ENCODE peak calls at places on chromosomes 2 and 18, in ten cellular contexts. B is mesendoderm, Y is left lung, S is testis, L is fibroblast of lung, R is uterus, G is neural progenitor cell, X is K562, M is heart right ventricle, J is hepatocyte. U is an unnamed sample. For H3K4me1, the result is how much of the 10 kb centered on the place peaks cover.

GRCh38 chr2:241601841-241602240 is 35.1 kb downstream of the THAP4 start:
- DNase-seq in S (no peak), J (no peak), B (no peak), X (no peak), G (no peak), L (no peak), Y (no peak), M (no peak), R (no peak), U (no peak)

GRCh38 chr2:157327621-157328102 is 2.0 kb upstream of the ERMN start:
- DNase-seq in S (peak), R (peak), G (peak), B (peak), Y (peak), L (peak), J (peak), M (peak), X (peak), U (peak)

GRCh38 chr18:46660955-46661749 is 4.1 kb upstream of the LOXHD1 start:
- DNase-seq in R (no peak), M (no peak), B (peak), G (peak), Y (no peak), J (peak), L (peak), X (no peak), S (peak), U (no peak)

GRCh38 chr2:240983996-240984498 is 14.4 kb upstream of the SNED1 start:
- DNase-seq in L (no peak), Y (peak), R (peak), X (no peak), M (no peak), G (no peak), B (no peak), S (peak), J (no peak), U (peak)

GRCh38 chr2:7857904-7858303 is 824.0 kb upstream of the ID2 start:
- DNase-seq in M (no peak), B (no peak), X (no peak), S (no peak), G (no peak), J (no peak), R (no peak), L (no peak), Y (no peak), U (no peak)

GRCh38 chr2:133264951-133265949 is 303.0 kb downstream of the NCKAP5 start:
- DNase-seq in X (no peak), S (peak), B (peak), R (no peak), M (peak), Y (peak), J (peak), L (no peak), G (peak), U (no peak)

GRCh38 chr2:138059487-138059886 is 95.2 kb downstream of the HNMT start:
- DNase-seq in G (no peak), J (no peak), X (no peak), B (no peak), S (no peak), L (peak), M (no peak), Y (no peak), R (no peak), U (no peak)

GRCh38 chr18:79396431-79397287 is 929 bp downstream of the NFATC1 start:
- DNase-seq in R (peak), Y (peak), X (no peak), G (peak), M (peak), B (peak), J (peak), L (peak), S (no peak), U (no peak)

GRCh38 chr18:27608742-27609141 is 423.6 kb upstream of the CHST9 start:
- DNase-seq in Y (no peak), G (no peak), R (no peak), L (no peak), B (no peak), S (no peak), X (no peak), J (no peak), M (no peak), U (no peak)

GRCh38 chr18:11927497-11927896 is 19.4 kb upstream of the MPPE1 start:
- DNase-seq in Y (no peak), L (no peak), B (peak), S (no peak), R (no peak), M (no peak), J (no peak), G (no peak), X (no peak), U (no peak)

GRCh38 chr2:207725815-207726578 is 14.6 kb downstream of the CCNYL1 start:
- DNase-seq in Y (no peak), J (no peak), M (no peak), L (no peak), X (no peak), G (no peak), B (no peak), S (no peak), R (no peak), U (no peak)

GRCh38 chr2:2528801-2529200 is 197.7 kb upstream of the MYT1L start:
- DNase-seq in J (no peak), M (no peak), B (no peak), R (no peak), Y (no peak), X (no peak), S (no peak), G (no peak), L (no peak), U (no peak)

GRCh38 chr2:46460241-46460921 is 19.0 kb upstream of the TMEM247 start:
- DNase-seq in X (no peak), B (no peak), L (peak), S (peak), J (no peak), G (no peak), M (peak), Y (no peak), R (no peak), U (peak)

GRCh38 chr18:23108496-23108895 is 26.8 kb upstream of the CABLES1 start:
- DNase-seq in S (no peak), B (no peak), X (no peak), G (no peak), L (no peak), M (no peak), J (no peak), R (no peak), Y (no peak), U (no peak)

GRCh38 chr2:47214990-47215389 is 59.9 kb upstream of the STPG4 start:
- DNase-seq in M (no peak), X (no peak), S (no peak), R (no peak), Y (no peak), B (no peak), G (no peak), J (peak), L (no peak), U (no peak)

GRCh38 chr2:29254-29653 is 17.1 kb downstream of the FAM110C start:
- DNase-seq in S (no peak), J (no peak), Y (no peak), G (no peak), B (no peak), X (no peak), L (no peak), R (no peak), M (no peak), U (no peak)

GRCh38 chr2:238582159-238582558 is 155.4 kb downstream of the ASB1 start:
- DNase-seq in B (no peak), M (no peak), S (no peak), L (no peak), R (no peak), Y (no peak), J (no peak), X (no peak), G (no peak), U (no peak)

GRCh38 chr2:168089200-168089599 is 158.2 kb downstream of the STK39 start:
- DNase-seq in X (no peak), J (no peak), L (no peak), G (no peak), R (no peak), B (no peak), Y (no peak), S (no peak), M (no peak), U (no peak)

GRCh38 chr2:36547906-36548305 is 50.1 kb downstream of the FEZ2 start:
- DNase-seq in M (no peak), Y (no peak), X (no peak), R (no peak), S (no peak), J (no peak), B (no peak), L (no peak), G (no peak), U (no peak)

GRCh38 chr2:191907545-191907944 is 60.7 kb upstream of the CAVIN2 start:
- DNase-seq in X (no peak), R (no peak), G (no peak), B (peak), L (no peak), J (no peak), Y (no peak), M (peak), S (no peak), U (no peak)

GRCh38 chr2:82023710-82024109 is 1719.2 kb upstream of the LRRTM1 start:
- DNase-seq in B (peak), G (no peak), L (no peak), J (peak), Y (no peak), X (no peak), S (no peak), M (no peak), R (no peak), U (no peak)

GRCh38 chr2:63698825-63699548 is 110.2 kb downstream of the MDH1 start:
- DNase-seq in J (peak), L (peak), Y (peak), M (peak), G (peak), R (peak), X (no peak), B (peak), S (peak), U (peak)

GRCh38 chr2:162317910-162318279 is 589 bp downstream of the IFIH1 start:
- DNase-seq in R (peak), J (peak), B (peak), M (no peak), G (no peak), X (no peak), S (peak), Y (peak), L (no peak), U (no peak)

GRCh38 chr2:185771396-185771795 is 32.8 kb downstream of the FSIP2 start:
- DNase-seq in X (no peak), G (no peak), M (no peak), J (no peak), L (no peak), S (no peak), B (peak), Y (no peak), R (no peak), U (no peak)

GRCh38 chr2:156021326-156022040 is 311.0 kb downstream of the NR4A2 start:
- DNase-seq in Y (no peak), M (no peak), S (peak), X (no peak), L (no peak), B (peak), R (no peak), J (no peak), G (peak), U (no peak)

GRCh38 chr18:68532328-68532885 is 182.5 kb downstream of the TMX3 start:
- DNase-seq in G (peak), L (no peak), Y (no peak), R (no peak), X (no peak), M (no peak), B (no peak), J (no peak), S (no peak), U (no peak)

GRCh38 chr2:109369671-109370191 is 240.7 kb downstream of the SH3RF3 start:
- DNase-seq in S (no peak), M (no peak), L (no peak), J (no peak), R (peak), Y (peak), X (no peak), B (no peak), G (no peak), U (no peak)

GRCh38 chr2:80374105-80374504 is 69.6 kb upstream of the LRRTM1 start:
- DNase-seq in B (no peak), Y (no peak), L (no peak), J (no peak), S (no peak), X (no peak), M (no peak), R (no peak), G (no peak), U (no peak)

GRCh38 chr2:146003337-146003736 is 1483.4 kb upstream of the ZEB2 start:
- DNase-seq in B (peak), L (no peak), M (no peak), R (no peak), J (no peak), G (no peak), S (peak), X (no peak), Y (no peak), U (no peak)

GRCh38 chr2:202299712-202300111 is 34.1 kb downstream of the NOP58 start:
- DNase-seq in M (no peak), L (no peak), S (no peak), Y (no peak), X (no peak), G (no peak), J (no peak), R (no peak), B (no peak), U (no peak)

GRCh38 chr2:27191107-27191829 is 20.6 kb upstream of the ATRAID start:
- DNase-seq in L (peak), X (peak), B (peak), G (peak), S (peak), Y (no peak), R (peak), J (peak), M (peak), U (no peak)

GRCh38 chr2:68606759-68607158 is 36.6 kb upstream of the PROKR1 start:
- DNase-seq in S (no peak), R (no peak), X (no peak), J (no peak), B (no peak), Y (no peak), L (no peak), M (no peak), G (no peak), U (no peak)

GRCh38 chr18:62999392-62999791 is 284.1 kb downstream of the PHLPP1 start:
- DNase-seq in G (no peak), L (peak), B (no peak), M (peak), R (peak), J (no peak), X (no peak), S (peak), Y (peak), U (peak)

GRCh38 chr18:11108956-11109355 is 40.4 kb downstream of the PIEZO2 start:
- DNase-seq in S (no peak), Y (no peak), X (no peak), M (no peak), B (no peak), J (no peak), G (no peak), L (no peak), R (no peak), U (no peak)

GRCh38 chr2:64978514-64979268 is 10.5 kb upstream of the SLC1A4 start:
- DNase-seq in G (no peak), X (no peak), R (no peak), J (no peak), L (no peak), M (no peak), S (no peak), B (peak), Y (no peak), U (no peak)
- H3K4me1 ChIP-seq in G (under half), X (under half), R (under half), J (under half), L (under half), M (under half), S (under half), B (under half), Y (under half), U (under half)

GRCh38 chr2:120544522-120544921 is 191.1 kb upstream of the GLI2 start:
- DNase-seq in Y (no peak), B (no peak), X (no peak), S (no peak), L (no peak), M (no peak), G (no peak), J (no peak), R (no peak), U (no peak)
- H3K4me1 ChIP-seq in Y (under half), B (under half), X (under half), S (under half), L (under half), M (under half), G (under half), J (under half), R (under half), U (under half)

GRCh38 chr2:101788565-101788964 is 91.1 kb downstream of the MAP4K4 start:
- DNase-seq in X (no peak), G (no peak), B (no peak), S (no peak), J (no peak), L (peak), R (no peak), Y (no peak), M (no peak), U (no peak)

GRCh38 chr2:101790856-101791255 is 93.3 kb downstream of the MAP4K4 start:
- DNase-seq in X (no peak), G (no peak), R (peak), S (no peak), B (no peak), L (peak), J (no peak), M (peak), Y (no peak), U (no peak)

GRCh38 chr2:101790416-101790815 is 92.9 kb downstream of the MAP4K4 start:
- DNase-seq in R (no peak), B (no peak), X (no peak), G (no peak), L (peak), S (no peak), Y (no peak), J (no peak), M (no peak), U (no peak)

GRCh38 chr2:101787097-101787496 is 89.6 kb downstream of the MAP4K4 start:
- DNase-seq in S (no peak), X (no peak), L (no peak), Y (no peak), G (no peak), R (no peak), M (no peak), B (no peak), J (no peak), U (no peak)

DNA sequence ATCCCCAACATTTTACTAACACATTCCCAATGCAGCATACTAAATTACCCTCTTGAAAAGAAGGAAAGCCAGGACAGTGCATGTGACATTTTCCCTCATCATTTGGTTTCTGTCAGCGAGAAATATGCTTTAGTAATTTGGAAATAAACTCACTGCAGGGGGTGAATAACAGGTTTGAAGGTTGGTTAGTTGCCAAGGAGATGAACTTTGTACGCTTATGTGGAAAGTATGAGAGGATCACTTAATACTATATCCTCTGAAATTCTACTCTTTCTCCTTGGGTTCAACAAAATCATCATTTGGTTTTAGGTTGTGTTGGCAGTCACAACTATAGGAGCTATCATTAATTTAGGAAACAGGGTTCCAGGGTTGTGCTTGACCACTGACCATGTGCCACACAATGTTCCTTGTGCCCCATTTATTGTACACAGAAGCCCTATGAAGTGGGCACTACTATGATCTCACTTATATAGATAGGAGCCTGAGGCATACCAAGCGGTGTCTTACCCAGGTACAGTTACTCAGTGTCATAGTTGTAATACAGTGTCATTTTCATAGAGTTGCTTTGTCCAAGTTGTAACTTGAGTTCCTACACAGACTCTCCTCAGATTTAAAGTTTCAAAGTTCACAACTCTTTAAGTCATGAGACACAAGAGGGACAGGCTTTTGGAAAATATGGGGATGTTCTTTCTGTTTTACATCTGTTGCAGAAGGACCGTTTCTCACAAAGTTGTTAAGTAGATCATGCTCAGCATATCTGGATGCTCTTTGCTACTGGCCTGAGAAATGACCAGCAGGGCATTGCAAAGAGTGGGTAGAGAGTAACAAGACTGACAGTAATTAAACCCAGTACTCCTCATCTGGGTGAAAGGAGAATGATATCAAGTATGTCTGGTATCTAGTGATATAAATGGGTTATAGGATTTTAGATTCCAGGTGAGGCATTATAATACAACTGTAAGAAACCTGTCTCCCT is 91.8 kb downstream of the MAP4K4 start:
- DNase-seq in S (no peak), B (no peak), L (no peak), Y (no peak), M (no peak), J (peak), R (no peak), X (no peak), G (no peak), U (no peak)
- H3K4me1 ChIP-seq in S (under half), B (under half), L (under half), Y (under half), M (half or more), J (under half), R (under half), X (under half), G (under half), U (under half)

GRCh38 chr18:26536032-26536431 is 12.3 kb downstream of the KCTD1 start:
- DNase-seq in R (no peak), J (no peak), S (no peak), B (peak), L (no peak), X (no peak), G (no peak), M (no peak), Y (no peak), U (no peak)
- H3K4me1 ChIP-seq in R (under half), J (under half), S (under half), B (under half), L (under half), X (under half), G (under half), M (under half), Y (under half), U (under half)

DNA sequence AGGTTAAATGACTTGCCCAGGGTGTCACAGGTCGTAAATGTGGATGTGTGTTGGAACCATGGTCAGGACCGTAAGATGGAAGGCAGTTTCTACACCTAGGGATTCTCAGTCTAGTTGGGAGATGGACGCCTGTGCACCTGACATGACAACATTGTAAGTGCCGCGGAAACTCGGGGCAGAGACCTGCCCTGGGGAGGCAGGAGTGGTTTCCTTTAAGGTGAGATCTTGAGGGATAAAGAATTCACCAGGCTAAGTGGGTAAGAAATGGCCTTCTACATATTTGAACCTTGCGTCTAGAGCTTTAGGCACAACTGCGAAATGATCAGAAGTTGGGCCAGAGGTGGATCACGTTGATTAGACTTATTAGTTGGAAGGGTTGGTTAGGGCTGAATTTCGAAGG is 1.6 kb downstream of the DGKD start:
- DNase-seq in Y (no peak), G (no peak), S (no peak), B (no peak), X (no peak), R (no peak), L (no peak), M (no peak), J (no peak), U (no peak)
- H3K4me1 ChIP-seq in Y (under half), G (under half), S (under half), B (under half), X (under half), R (under half), L (under half), M (half or more), J (under half), U (under half)

GRCh38 chr2:235187806-235188205 is 236.0 kb downstream of the SH3BP4 start:
- DNase-seq in L (no peak), X (no peak), G (no peak), Y (no peak), J (no peak), S (no peak), R (no peak), B (no peak), M (no peak), U (no peak)

GRCh38 chr2:235180642-235181041 is 228.8 kb downstream of the SH3BP4 start:
- DNase-seq in J (no peak), M (no peak), Y (no peak), G (no peak), X (no peak), B (no peak), R (no peak), S (no peak), L (no peak), U (no peak)

GRCh38 chr2:235183789-235184188 is 232.0 kb downstream of the SH3BP4 start:
- DNase-seq in R (no peak), X (no peak), S (no peak), L (no peak), J (no peak), G (no peak), Y (no peak), M (no peak), B (no peak), U (no peak)
- H3K4me1 ChIP-seq in R (under half), X (under half), S (under half), L (under half), J (under half), G (under half), Y (under half), M (under half), B (under half), U (under half)

DNA sequence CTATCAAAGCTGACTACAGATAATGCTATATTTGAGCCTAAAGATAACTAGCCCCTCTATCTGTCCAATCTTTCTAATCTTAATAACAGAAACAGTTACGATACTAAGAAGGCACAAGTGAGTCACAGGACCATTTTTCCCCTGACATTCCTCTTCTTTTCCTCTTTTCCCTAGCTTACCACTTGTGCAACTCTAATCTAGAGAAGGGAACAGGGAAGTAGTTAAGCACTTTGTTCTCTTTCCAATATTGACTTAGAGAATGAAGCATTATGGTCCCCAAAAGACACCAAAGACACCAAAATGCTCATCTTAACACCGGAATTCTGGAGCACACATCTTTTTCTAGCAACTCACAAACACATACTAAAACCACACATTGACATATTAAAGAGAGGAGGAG is 1.8 kb downstream of the PDE11A start:
- DNase-seq in Y (no peak), S (no peak), R (no peak), M (no peak), X (no peak), B (no peak), J (peak), G (no peak), L (no peak), U (no peak)
- H3K4me1 ChIP-seq in Y (under half), S (under half), R (under half), M (under half), X (half or more), B (under half), J (under half), G (under half), L (under half), U (under half)

U was measured in tibial nerve.